ENCODE peak calls at places on chromosomes 12 and 14, in eight cellular contexts. One of them, this sample, is unnamed.

GRCh38 chr14:76497550-76498484 is 121.9 kb downstream of the ESRRB start:
- DNase-seq in T47D: no peak
- DNase-seq in NCI-H2081: no peak
- DNase-seq in cardiac fibroblast: no peak
- DNase-seq in AML-193: no peak
- DNase-seq in neural crest cell: no peak
- DNase-seq in CD4-positive, alpha-beta memory T cell: no peak
- DNase-seq in epithelial cell of esophagus: no peak
- DNase-seq in this sample: no peak

GRCh38 chr14:22379727-22380126 is 209.3 kb downstream of the DAD1 start:
- DNase-seq in T47D: no peak
- DNase-seq in NCI-H2081: no peak
- DNase-seq in cardiac fibroblast: no peak
- DNase-seq in AML-193: no peak
- DNase-seq in neural crest cell: no peak
- DNase-seq in CD4-positive, alpha-beta memory T cell: no peak
- DNase-seq in epithelial cell of esophagus: peak
- DNase-seq in this sample: no peak

GRCh38 chr12:31887109-31887811 is 72.0 kb upstream of the RESF1 start:
- DNase-seq in T47D: no peak
- DNase-seq in NCI-H2081: no peak
- DNase-seq in cardiac fibroblast: no peak
- DNase-seq in AML-193: no peak
- DNase-seq in neural crest cell: no peak
- DNase-seq in CD4-positive, alpha-beta memory T cell: no peak
- DNase-seq in epithelial cell of esophagus: no peak
- DNase-seq in this sample: no peak

GRCh38 chr14:74444866-74445265 is 18.9 kb upstream of the SYNDIG1L start:
- DNase-seq in T47D: no peak
- DNase-seq in NCI-H2081: no peak
- DNase-seq in cardiac fibroblast: no peak
- DNase-seq in AML-193: no peak
- DNase-seq in neural crest cell: no peak
- DNase-seq in CD4-positive, alpha-beta memory T cell: no peak
- DNase-seq in epithelial cell of esophagus: peak
- DNase-seq in this sample: no peak

GRCh38 chr12:47616440-47616839 is 89.4 kb downstream of the RPAP3 start:
- DNase-seq in T47D: no peak
- DNase-seq in NCI-H2081: no peak
- DNase-seq in cardiac fibroblast: no peak
- DNase-seq in AML-193: no peak
- DNase-seq in neural crest cell: no peak
- DNase-seq in CD4-positive, alpha-beta memory T cell: no peak
- DNase-seq in epithelial cell of esophagus: peak
- DNase-seq in this sample: no peak

GRCh38 chr12:120370343-120371243 is 1.6 kb upstream of the MSI1 start:
- DNase-seq in T47D: no peak
- DNase-seq in NCI-H2081: no peak
- DNase-seq in cardiac fibroblast: no peak
- DNase-seq in AML-193: no peak
- DNase-seq in neural crest cell: no peak
- DNase-seq in CD4-positive, alpha-beta memory T cell: no peak
- DNase-seq in epithelial cell of esophagus: no peak
- DNase-seq in this sample: no peak

GRCh38 chr12:94874986-94875312 is 128.5 kb downstream of the NDUFA12 start:
- DNase-seq in T47D: no peak
- DNase-seq in NCI-H2081: no peak
- DNase-seq in cardiac fibroblast: no peak
- DNase-seq in AML-193: no peak
- DNase-seq in neural crest cell: no peak
- DNase-seq in CD4-positive, alpha-beta memory T cell: no peak
- DNase-seq in epithelial cell of esophagus: peak
- DNase-seq in this sample: no peak

GRCh38 chr12:10668526-10668925 is 5.3 kb downstream of the STYK1 start:
- DNase-seq in T47D: no peak
- DNase-seq in NCI-H2081: no peak
- DNase-seq in cardiac fibroblast: no peak
- DNase-seq in AML-193: no peak
- DNase-seq in neural crest cell: no peak
- DNase-seq in CD4-positive, alpha-beta memory T cell: no peak
- DNase-seq in epithelial cell of esophagus: no peak
- DNase-seq in this sample: no peak

GRCh38 chr12:47715393-47715876 is 9.6 kb upstream of the RPAP3 start:
- DNase-seq in T47D: peak
- DNase-seq in NCI-H2081: peak
- DNase-seq in cardiac fibroblast: peak
- DNase-seq in AML-193: peak
- DNase-seq in neural crest cell: peak
- DNase-seq in CD4-positive, alpha-beta memory T cell: peak
- DNase-seq in epithelial cell of esophagus: peak
- DNase-seq in this sample: peak

GRCh38 chr14:21069388-21070082 is 569 bp upstream of the ARHGEF40 start:
- DNase-seq in T47D: no peak
- DNase-seq in NCI-H2081: no peak
- DNase-seq in cardiac fibroblast: peak
- DNase-seq in AML-193: no peak
- DNase-seq in neural crest cell: peak
- DNase-seq in CD4-positive, alpha-beta memory T cell: peak
- DNase-seq in epithelial cell of esophagus: no peak
- DNase-seq in this sample: no peak

GRCh38 chr12:104499668-104500328 is 43.0 kb downstream of the CHST11 start:
- DNase-seq in T47D: no peak
- DNase-seq in NCI-H2081: no peak
- DNase-seq in cardiac fibroblast: no peak
- DNase-seq in AML-193: no peak
- DNase-seq in neural crest cell: no peak
- DNase-seq in CD4-positive, alpha-beta memory T cell: no peak
- DNase-seq in epithelial cell of esophagus: no peak
- DNase-seq in this sample: no peak

GRCh38 chr14:65101631-65102440 is 481 bp downstream of the MAX start:
- DNase-seq in T47D: no peak
- DNase-seq in NCI-H2081: no peak
- DNase-seq in cardiac fibroblast: no peak
- DNase-seq in AML-193: no peak
- DNase-seq in neural crest cell: peak
- DNase-seq in CD4-positive, alpha-beta memory T cell: peak
- DNase-seq in epithelial cell of esophagus: no peak
- DNase-seq in this sample: peak

GRCh38 chr12:15662983-15663659 is 126.1 kb downstream of the EPS8 start:
- DNase-seq in T47D: no peak
- DNase-seq in NCI-H2081: no peak
- DNase-seq in cardiac fibroblast: peak
- DNase-seq in AML-193: no peak
- DNase-seq in neural crest cell: no peak
- DNase-seq in CD4-positive, alpha-beta memory T cell: no peak
- DNase-seq in epithelial cell of esophagus: peak
- DNase-seq in this sample: no peak

GRCh38 chr14:51024377-51024776 is 70.5 kb downstream of the TRIM9 start:
- DNase-seq in T47D: no peak
- DNase-seq in NCI-H2081: no peak
- DNase-seq in cardiac fibroblast: no peak
- DNase-seq in AML-193: no peak
- DNase-seq in neural crest cell: no peak
- DNase-seq in CD4-positive, alpha-beta memory T cell: no peak
- DNase-seq in epithelial cell of esophagus: no peak
- DNase-seq in this sample: no peak

GRCh38 chr14:67618617-67619063 is 1.1 kb upstream of the ARG2 start:
- DNase-seq in T47D: peak
- DNase-seq in NCI-H2081: peak
- DNase-seq in cardiac fibroblast: peak
- DNase-seq in AML-193: peak
- DNase-seq in neural crest cell: no peak
- DNase-seq in CD4-positive, alpha-beta memory T cell: peak
- DNase-seq in epithelial cell of esophagus: peak
- DNase-seq in this sample: peak

GRCh38 chr12:128992116-128992515 is 138.8 kb downstream of the GLT1D1 start:
- DNase-seq in T47D: no peak
- DNase-seq in NCI-H2081: no peak
- DNase-seq in cardiac fibroblast: no peak
- DNase-seq in AML-193: no peak
- DNase-seq in neural crest cell: no peak
- DNase-seq in CD4-positive, alpha-beta memory T cell: no peak
- DNase-seq in epithelial cell of esophagus: no peak
- DNase-seq in this sample: no peak

GRCh38 chr14:51879170-51879569 is 18.8 kb downstream of the GNG2 start:
- DNase-seq in T47D: no peak
- DNase-seq in NCI-H2081: no peak
- DNase-seq in cardiac fibroblast: no peak
- DNase-seq in AML-193: no peak
- DNase-seq in neural crest cell: no peak
- DNase-seq in CD4-positive, alpha-beta memory T cell: no peak
- DNase-seq in epithelial cell of esophagus: no peak
- DNase-seq in this sample: no peak

GRCh38 chr12:27940756-27941402 is 31.7 kb downstream of the PTHLH start:
- DNase-seq in T47D: peak
- DNase-seq in NCI-H2081: peak
- DNase-seq in cardiac fibroblast: peak
- DNase-seq in AML-193: peak
- DNase-seq in neural crest cell: peak
- DNase-seq in CD4-positive, alpha-beta memory T cell: peak
- DNase-seq in epithelial cell of esophagus: peak
- DNase-seq in this sample: peak

GRCh38 chr12:46770501-46771183 is 55.2 kb downstream of the SLC38A4 start:
- DNase-seq in T47D: no peak
- DNase-seq in NCI-H2081: no peak
- DNase-seq in cardiac fibroblast: peak
- DNase-seq in AML-193: no peak
- DNase-seq in neural crest cell: no peak
- DNase-seq in CD4-positive, alpha-beta memory T cell: no peak
- DNase-seq in epithelial cell of esophagus: no peak
- DNase-seq in this sample: no peak

GRCh38 chr12:48765753-48766162 is 23.1 kb downstream of the ADCY6 start:
- DNase-seq in T47D: no peak
- DNase-seq in NCI-H2081: no peak
- DNase-seq in cardiac fibroblast: peak
- DNase-seq in AML-193: peak
- DNase-seq in neural crest cell: no peak
- DNase-seq in CD4-positive, alpha-beta memory T cell: no peak
- DNase-seq in epithelial cell of esophagus: no peak
- DNase-seq in this sample: no peak

GRCh38 chr12:127340381-127340780 is 926.6 kb upstream of the TMEM132C start:
- DNase-seq in T47D: no peak
- DNase-seq in NCI-H2081: no peak
- DNase-seq in cardiac fibroblast: no peak
- DNase-seq in AML-193: no peak
- DNase-seq in neural crest cell: no peak
- DNase-seq in CD4-positive, alpha-beta memory T cell: no peak
- DNase-seq in epithelial cell of esophagus: no peak
- DNase-seq in this sample: no peak

GRCh38 chr12:90683871-90684270 is 271.1 kb downstream of the CCER1 start:
- DNase-seq in T47D: no peak
- DNase-seq in NCI-H2081: no peak
- DNase-seq in cardiac fibroblast: no peak
- DNase-seq in AML-193: peak
- DNase-seq in neural crest cell: no peak
- DNase-seq in CD4-positive, alpha-beta memory T cell: no peak
- DNase-seq in epithelial cell of esophagus: peak
- DNase-seq in this sample: no peak

GRCh38 chr12:124438415-124439056 is 128.9 kb downstream of the NCOR2 start:
- DNase-seq in T47D: no peak
- DNase-seq in NCI-H2081: no peak
- DNase-seq in cardiac fibroblast: no peak
- DNase-seq in AML-193: no peak
- DNase-seq in neural crest cell: no peak
- DNase-seq in CD4-positive, alpha-beta memory T cell: no peak
- DNase-seq in epithelial cell of esophagus: no peak
- DNase-seq in this sample: no peak

GRCh38 chr14:83975435-83976222 is 1554.3 kb upstream of the FLRT2 start:
- DNase-seq in T47D: no peak
- DNase-seq in NCI-H2081: no peak
- DNase-seq in cardiac fibroblast: peak
- DNase-seq in AML-193: no peak
- DNase-seq in neural crest cell: no peak
- DNase-seq in CD4-positive, alpha-beta memory T cell: no peak
- DNase-seq in epithelial cell of esophagus: no peak
- DNase-seq in this sample: no peak

GRCh38 chr14:102318781-102319276 is 717 bp upstream of the ZNF839 start:
- DNase-seq in T47D: no peak
- DNase-seq in NCI-H2081: no peak
- DNase-seq in cardiac fibroblast: no peak
- DNase-seq in AML-193: no peak
- DNase-seq in neural crest cell: no peak
- DNase-seq in CD4-positive, alpha-beta memory T cell: no peak
- DNase-seq in epithelial cell of esophagus: no peak
- DNase-seq in this sample: no peak

GRCh38 chr14:35254736-35255135 is 37.4 kb upstream of the PSMA6 start:
- DNase-seq in T47D: no peak
- DNase-seq in NCI-H2081: no peak
- DNase-seq in cardiac fibroblast: no peak
- DNase-seq in AML-193: no peak
- DNase-seq in neural crest cell: no peak
- DNase-seq in CD4-positive, alpha-beta memory T cell: no peak
- DNase-seq in epithelial cell of esophagus: peak
- DNase-seq in this sample: no peak

GRCh38 chr12:1619599-1619998 is 9.4 kb upstream of the WNT5B start:
- DNase-seq in T47D: no peak
- DNase-seq in NCI-H2081: no peak
- DNase-seq in cardiac fibroblast: no peak
- DNase-seq in AML-193: peak
- DNase-seq in neural crest cell: no peak
- DNase-seq in CD4-positive, alpha-beta memory T cell: no peak
- DNase-seq in epithelial cell of esophagus: no peak
- DNase-seq in this sample: no peak

GRCh38 chr12:2997989-2998670 is 38.9 kb downstream of the TEAD4 start:
- DNase-seq in T47D: no peak
- DNase-seq in NCI-H2081: no peak
- DNase-seq in cardiac fibroblast: no peak
- DNase-seq in AML-193: no peak
- DNase-seq in neural crest cell: no peak
- DNase-seq in CD4-positive, alpha-beta memory T cell: no peak
- DNase-seq in epithelial cell of esophagus: no peak
- DNase-seq in this sample: no peak

GRCh38 chr12:50387972-50388478 is 8.4 kb downstream of the FAM186A start:
- DNase-seq in T47D: no peak
- DNase-seq in NCI-H2081: no peak
- DNase-seq in cardiac fibroblast: no peak
- DNase-seq in AML-193: no peak
- DNase-seq in neural crest cell: no peak
- DNase-seq in CD4-positive, alpha-beta memory T cell: no peak
- DNase-seq in epithelial cell of esophagus: no peak
- DNase-seq in this sample: no peak

GRCh38 chr12:30519535-30519934 is 176.1 kb downstream of the IPO8 start:
- DNase-seq in T47D: no peak
- DNase-seq in NCI-H2081: no peak
- DNase-seq in cardiac fibroblast: no peak
- DNase-seq in AML-193: no peak
- DNase-seq in neural crest cell: no peak
- DNase-seq in CD4-positive, alpha-beta memory T cell: no peak
- DNase-seq in epithelial cell of esophagus: no peak
- DNase-seq in this sample: no peak

This sample was measured in Jurkat, Clone E6-1.